ENCODE peak calls at places on chromosome 19, in five cellular contexts. One of them, this sample, is unnamed.

GRCh38 chr19:13097331-13098258 is 5.1 kb downstream of the LYL1 start:
- DNase-seq in neural progenitor cell: peak
- DNase-seq in spleen: peak
- DNase-seq in AG10803: no peak
- DNase-seq in heart right ventricle: peak
- DNase-seq in this sample: peak

GRCh38 chr19:34481861-34482379 is 362 bp downstream of the WTIP start:
- DNase-seq in spleen: no peak
- DNase-seq in AG10803: no peak
- DNase-seq in neural progenitor cell: no peak
- DNase-seq in heart right ventricle: peak
- DNase-seq in this sample: peak

GRCh38 chr19:12766051-12766521 is 9.3 kb downstream of the HOOK2 start:
- DNase-seq in AG10803: peak
- DNase-seq in spleen: peak
- DNase-seq in neural progenitor cell: peak
- DNase-seq in heart right ventricle: peak
- DNase-seq in this sample: no peak

GRCh38 chr19:33673258-33673875 is 51.6 kb downstream of the CHST8 start:
- DNase-seq in AG10803: no peak
- DNase-seq in spleen: peak
- DNase-seq in heart right ventricle: no peak
- DNase-seq in neural progenitor cell: no peak
- DNase-seq in this sample: no peak

GRCh38 chr19:30366282-30366681 is 5.9 kb upstream of the ZNF536 start:
- DNase-seq in heart right ventricle: no peak
- DNase-seq in neural progenitor cell: no peak
- DNase-seq in AG10803: no peak
- DNase-seq in spleen: no peak
- DNase-seq in this sample: no peak

GRCh38 chr19:309206-309565 is 18.0 kb upstream of the PLPP2 start:
- DNase-seq in spleen: peak
- DNase-seq in AG10803: no peak
- DNase-seq in heart right ventricle: no peak
- DNase-seq in neural progenitor cell: no peak
- DNase-seq in this sample: peak

GRCh38 chr19:45446295-45446694 is 21.5 kb upstream of the FOSB start:
- DNase-seq in neural progenitor cell: peak
- DNase-seq in heart right ventricle: no peak
- DNase-seq in spleen: no peak
- DNase-seq in AG10803: peak
- DNase-seq in this sample: no peak

GRCh38 chr19:30870861-30871260 is 478.4 kb downstream of the TSHZ3 start:
- DNase-seq in spleen: no peak
- DNase-seq in heart right ventricle: no peak
- DNase-seq in neural progenitor cell: no peak
- DNase-seq in AG10803: peak
- DNase-seq in this sample: no peak

GRCh38 chr19:30969586-30969985 is 379.6 kb downstream of the TSHZ3 start:
- DNase-seq in heart right ventricle: no peak
- DNase-seq in neural progenitor cell: no peak
- DNase-seq in spleen: no peak
- DNase-seq in AG10803: peak
- DNase-seq in this sample: no peak

GRCh38 chr19:53552001-53552721 is 14.2 kb downstream of the ZNF331 start:
- DNase-seq in AG10803: no peak
- DNase-seq in neural progenitor cell: no peak
- DNase-seq in heart right ventricle: no peak
- DNase-seq in spleen: no peak
- DNase-seq in this sample: no peak

GRCh38 chr19:53555352-53555751 is 17.4 kb downstream of the ZNF331 start:
- DNase-seq in heart right ventricle: no peak
- DNase-seq in spleen: no peak
- DNase-seq in AG10803: no peak
- DNase-seq in neural progenitor cell: no peak
- DNase-seq in this sample: no peak

GRCh38 chr19:53554804-53555203 is 16.9 kb downstream of the ZNF331 start:
- DNase-seq in AG10803: no peak
- DNase-seq in spleen: no peak
- DNase-seq in neural progenitor cell: no peak
- DNase-seq in heart right ventricle: no peak
- DNase-seq in this sample: no peak

GRCh38 chr19:53553159-53553558 is 15.2 kb downstream of the ZNF331 start:
- DNase-seq in spleen: no peak
- DNase-seq in heart right ventricle: no peak
- DNase-seq in neural progenitor cell: no peak
- DNase-seq in AG10803: no peak
- DNase-seq in this sample: no peak

GRCh38 chr19:53553865-53554791 is 16.2 kb downstream of the ZNF331 start:
- DNase-seq in neural progenitor cell: no peak
- DNase-seq in AG10803: peak
- DNase-seq in heart right ventricle: peak
- DNase-seq in spleen: peak
- DNase-seq in this sample: no peak
- TF ChIP-seq CTCF in neural progenitor cell: no peak
- TF ChIP-seq CTCF in AG10803: no peak
- TF ChIP-seq CTCF in heart right ventricle: no peak
- TF ChIP-seq CTCF in spleen: no peak
- TF ChIP-seq CTCF in this sample: no peak

DNA sequence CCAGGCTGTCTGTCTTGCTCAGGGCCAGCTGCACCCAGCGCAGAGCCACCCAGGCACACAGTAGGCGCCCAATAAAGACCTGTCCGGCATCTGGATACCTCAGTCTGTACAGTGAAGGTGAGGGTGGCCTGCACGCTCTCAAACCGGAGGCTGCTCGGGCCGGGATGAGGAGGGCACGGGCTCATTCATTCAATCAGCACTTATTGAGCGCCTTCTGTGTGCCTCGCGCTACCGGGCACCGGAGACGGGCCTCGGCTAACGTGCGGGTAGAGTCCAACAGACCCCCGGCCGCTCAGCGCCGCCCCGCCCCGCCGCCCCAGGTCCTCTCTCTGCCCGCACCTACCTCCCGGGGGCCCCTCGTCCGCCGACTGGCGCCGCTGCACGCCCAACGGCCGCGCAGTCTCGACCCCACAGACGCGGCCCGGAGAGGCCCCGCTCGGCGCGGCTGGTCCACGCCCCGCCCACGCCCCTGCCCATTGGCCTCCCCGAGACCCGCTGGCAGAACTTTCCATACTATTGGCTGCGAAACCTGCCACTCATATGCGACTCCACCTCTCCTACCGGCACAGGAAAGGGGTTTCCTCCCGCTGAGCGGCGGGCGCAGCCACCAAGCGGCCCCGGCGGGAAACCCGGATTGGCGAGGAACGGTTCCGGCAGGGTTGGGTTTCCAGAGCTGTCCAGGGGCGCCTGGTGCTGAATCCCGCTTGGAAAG is at the start of gene SLC39A3:
- DNase-seq in heart right ventricle: peak
- DNase-seq in neural progenitor cell: peak
- DNase-seq in spleen: peak
- DNase-seq in AG10803: peak
- DNase-seq in this sample: peak
- TF ChIP-seq CTCF in heart right ventricle: no peak
- TF ChIP-seq CTCF in neural progenitor cell: no peak
- TF ChIP-seq CTCF in spleen: peak
- TF ChIP-seq CTCF in AG10803: no peak
- TF ChIP-seq CTCF in this sample: peak

DNA sequence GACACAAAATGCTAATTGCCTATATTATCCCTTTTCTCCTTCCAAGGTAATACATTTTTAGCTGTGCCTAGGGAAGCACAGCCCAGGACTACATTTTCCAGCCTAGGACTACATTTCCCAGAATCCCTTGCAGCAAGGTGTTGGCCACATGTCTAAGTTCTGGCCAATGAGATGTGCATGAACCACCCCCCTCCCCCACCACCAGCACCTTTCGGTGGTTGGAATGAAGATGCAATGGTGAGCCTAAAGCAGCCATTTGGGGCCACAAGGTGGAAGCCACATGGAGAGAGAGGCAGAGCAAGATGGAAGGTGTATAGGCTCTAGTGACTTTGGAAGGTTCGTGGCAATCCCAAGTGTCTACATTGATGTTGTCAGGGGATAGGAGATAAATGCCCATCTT is 16.2 kb downstream of the UNC13A start:
- DNase-seq in heart right ventricle: no peak
- DNase-seq in spleen: no peak
- DNase-seq in neural progenitor cell: peak
- DNase-seq in AG10803: peak
- DNase-seq in this sample: no peak
- TF ChIP-seq CTCF in heart right ventricle: no peak
- TF ChIP-seq CTCF in spleen: no peak
- TF ChIP-seq CTCF in neural progenitor cell: no peak
- TF ChIP-seq CTCF in AG10803: no peak
- TF ChIP-seq CTCF in this sample: no peak

GRCh38 chr19:5171711-5172110 is 168.9 kb downstream of the PTPRS start:
- DNase-seq in neural progenitor cell: no peak
- DNase-seq in heart right ventricle: no peak
- DNase-seq in spleen: no peak
- DNase-seq in AG10803: no peak
- DNase-seq in this sample: no peak

GRCh38 chr19:5173993-5174392 is 166.6 kb downstream of the PTPRS start:
- DNase-seq in neural progenitor cell: no peak
- DNase-seq in heart right ventricle: no peak
- DNase-seq in AG10803: no peak
- DNase-seq in spleen: no peak
- DNase-seq in this sample: no peak

GRCh38 chr19:5166262-5166661 is 174.3 kb downstream of the PTPRS start:
- DNase-seq in AG10803: peak
- DNase-seq in neural progenitor cell: no peak
- DNase-seq in spleen: no peak
- DNase-seq in heart right ventricle: no peak
- DNase-seq in this sample: no peak

GRCh38 chr19:5172859-5173577 is 167.6 kb downstream of the PTPRS start:
- DNase-seq in AG10803: peak
- DNase-seq in neural progenitor cell: no peak
- DNase-seq in heart right ventricle: no peak
- DNase-seq in spleen: no peak
- DNase-seq in this sample: no peak

GRCh38 chr19:5170329-5170745 is 170.3 kb downstream of the PTPRS start:
- DNase-seq in neural progenitor cell: no peak
- DNase-seq in AG10803: no peak
- DNase-seq in spleen: peak
- DNase-seq in heart right ventricle: no peak
- DNase-seq in this sample: no peak
- TF ChIP-seq CTCF in neural progenitor cell: peak
- TF ChIP-seq CTCF in AG10803: peak
- TF ChIP-seq CTCF in spleen: peak
- TF ChIP-seq CTCF in heart right ventricle: peak
- TF ChIP-seq CTCF in this sample: peak

GRCh38 chr19:21432590-21432989 is 35.7 kb downstream of the ZNF493 start:
- DNase-seq in spleen: no peak
- DNase-seq in AG10803: no peak
- DNase-seq in neural progenitor cell: no peak
- DNase-seq in heart right ventricle: no peak
- DNase-seq in this sample: no peak
- TF ChIP-seq CTCF in spleen: no peak
- TF ChIP-seq CTCF in AG10803: no peak
- TF ChIP-seq CTCF in neural progenitor cell: no peak
- TF ChIP-seq CTCF in heart right ventricle: no peak
- TF ChIP-seq CTCF in this sample: no peak

GRCh38 chr19:7382694-7383093 is 34.0 kb downstream of the ARHGEF18 start:
- DNase-seq in neural progenitor cell: peak
- DNase-seq in AG10803: no peak
- DNase-seq in spleen: peak
- DNase-seq in heart right ventricle: no peak
- DNase-seq in this sample: no peak
- TF ChIP-seq CTCF in neural progenitor cell: peak
- TF ChIP-seq CTCF in AG10803: no peak
- TF ChIP-seq CTCF in spleen: no peak
- TF ChIP-seq CTCF in heart right ventricle: no peak
- TF ChIP-seq CTCF in this sample: no peak

DNA sequence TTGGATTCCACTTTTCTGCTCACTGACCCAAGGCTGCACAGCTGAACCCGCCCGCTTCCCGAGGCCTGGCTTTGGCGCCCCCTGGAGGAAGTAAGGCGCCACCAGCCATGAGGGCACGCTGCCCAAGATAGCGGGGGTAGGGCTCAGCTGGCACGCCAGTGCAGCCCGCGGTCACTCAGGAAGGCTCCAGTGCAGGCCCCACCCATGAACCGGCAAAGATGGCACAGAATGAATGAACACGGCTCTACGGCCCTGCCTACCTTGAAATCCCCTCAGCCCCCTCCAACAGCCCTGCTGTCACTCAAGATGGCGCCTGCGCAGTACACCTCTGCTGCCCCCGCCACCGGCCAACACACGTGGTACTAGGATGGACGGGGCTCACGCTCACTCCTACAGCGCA is 3.0 kb downstream of the PEG3 start:
- DNase-seq in spleen: peak
- DNase-seq in AG10803: no peak
- DNase-seq in neural progenitor cell: no peak
- DNase-seq in heart right ventricle: peak
- DNase-seq in this sample: no peak
- TF ChIP-seq CTCF in spleen: peak
- TF ChIP-seq CTCF in AG10803: no peak
- TF ChIP-seq CTCF in neural progenitor cell: no peak
- TF ChIP-seq CTCF in heart right ventricle: peak
- TF ChIP-seq CTCF in this sample: no peak

GRCh38 chr19:48362716-48363499 is 832 bp downstream of the TMEM143 start:
- DNase-seq in AG10803: peak
- DNase-seq in neural progenitor cell: peak
- DNase-seq in heart right ventricle: peak
- DNase-seq in spleen: peak
- DNase-seq in this sample: peak

GRCh38 chr19:48364564-48365363 is 597 bp downstream of the SYNGR4 start:
- DNase-seq in spleen: peak
- DNase-seq in heart right ventricle: no peak
- DNase-seq in neural progenitor cell: no peak
- DNase-seq in AG10803: no peak
- DNase-seq in this sample: no peak

GRCh38 chr19:48363500-48363809 is 285 bp downstream of the TMEM143 start:
- DNase-seq in spleen: no peak
- DNase-seq in neural progenitor cell: no peak
- DNase-seq in heart right ventricle: no peak
- DNase-seq in AG10803: no peak
- DNase-seq in this sample: no peak

GRCh38 chr19:48365602-48366001 is 1.4 kb downstream of the SYNGR4 start:
- DNase-seq in AG10803: no peak
- DNase-seq in neural progenitor cell: no peak
- DNase-seq in spleen: peak
- DNase-seq in heart right ventricle: no peak
- DNase-seq in this sample: no peak

GRCh38 chr19:48363810-48364563 is at the start of the genes SYNGR4 and TMEM143:
- DNase-seq in spleen: peak
- DNase-seq in AG10803: peak
- DNase-seq in neural progenitor cell: peak
- DNase-seq in heart right ventricle: peak
- DNase-seq in this sample: peak
- TF ChIP-seq CTCF in spleen: no peak
- TF ChIP-seq CTCF in AG10803: no peak
- TF ChIP-seq CTCF in neural progenitor cell: no peak
- TF ChIP-seq CTCF in heart right ventricle: no peak
- TF ChIP-seq CTCF in this sample: no peak

DNA sequence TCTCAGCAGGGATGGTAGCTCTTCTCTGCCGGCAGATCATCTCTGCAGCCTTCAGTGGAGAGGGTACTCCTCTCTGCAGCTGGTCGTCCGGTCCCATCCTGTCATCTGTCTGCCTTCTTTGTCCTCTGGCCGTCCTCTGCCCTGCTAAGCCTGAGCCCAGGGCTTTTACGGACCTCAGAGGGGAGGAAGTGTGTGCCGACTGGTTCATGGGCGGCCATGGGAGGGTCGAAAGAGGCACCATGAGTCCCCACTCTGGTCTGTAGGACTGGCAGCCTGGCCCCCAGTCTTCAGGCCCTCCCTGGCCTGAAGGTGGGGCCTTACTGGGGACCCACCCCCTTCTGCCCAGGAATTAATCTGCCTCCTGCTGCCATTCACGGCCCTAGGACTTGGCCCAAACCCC is 4.0 kb downstream of the ZNF554 start:
- DNase-seq in heart right ventricle: no peak
- DNase-seq in neural progenitor cell: no peak
- DNase-seq in AG10803: no peak
- DNase-seq in spleen: no peak
- DNase-seq in this sample: no peak
- TF ChIP-seq CTCF in heart right ventricle: no peak
- TF ChIP-seq CTCF in neural progenitor cell: no peak
- TF ChIP-seq CTCF in AG10803: no peak
- TF ChIP-seq CTCF in spleen: no peak
- TF ChIP-seq CTCF in this sample: no peak

This sample was measured in chondrocyte.